ENCODE peak calls at places on chromosomes 2 and 18, in five cellular contexts. One of them, this sample, is unnamed.

GRCh38 chr2:207847098-207847806 is 77.5 kb upstream of the FZD5 start:
- DNase-seq in upper lobe of right lung: no peak
- DNase-seq in aorta: no peak
- DNase-seq in neural progenitor cell: no peak
- DNase-seq in stomach: no peak
- DNase-seq in this sample: no peak

GRCh38 chr2:117686699-117687098 is 127.8 kb upstream of the DDX18 start:
- DNase-seq in upper lobe of right lung: no peak
- DNase-seq in aorta: no peak
- DNase-seq in stomach: no peak
- DNase-seq in neural progenitor cell: no peak
- DNase-seq in this sample: no peak

GRCh38 chr2:234971494-234971893 is 19.7 kb downstream of the SH3BP4 start:
- DNase-seq in neural progenitor cell: no peak
- DNase-seq in stomach: no peak
- DNase-seq in upper lobe of right lung: no peak
- DNase-seq in aorta: no peak
- DNase-seq in this sample: no peak

GRCh38 chr2:10817413-10817812 is 4.8 kb upstream of the PDIA6 start:
- DNase-seq in stomach: no peak
- DNase-seq in neural progenitor cell: peak; percentile 68
- DNase-seq in upper lobe of right lung: no peak
- DNase-seq in aorta: no peak
- DNase-seq in this sample: no peak

GRCh38 chr2:203740741-203741363 is 34.4 kb downstream of the CD28 start:
- DNase-seq in upper lobe of right lung: no peak
- DNase-seq in neural progenitor cell: no peak
- DNase-seq in aorta: no peak
- DNase-seq in stomach: no peak
- DNase-seq in this sample: no peak

GRCh38 chr18:65835881-65836280 is 85.1 kb downstream of the CDH7 start:
- DNase-seq in neural progenitor cell: no peak
- DNase-seq in upper lobe of right lung: no peak
- DNase-seq in stomach: no peak
- DNase-seq in aorta: no peak
- DNase-seq in this sample: no peak

GRCh38 chr18:8063733-8064132 is 496.6 kb downstream of the PTPRM start:
- DNase-seq in neural progenitor cell: no peak
- DNase-seq in stomach: no peak
- DNase-seq in aorta: no peak
- DNase-seq in upper lobe of right lung: no peak
- DNase-seq in this sample: no peak

GRCh38 chr18:23994361-23994902 is 20.1 kb upstream of the TTC39C start:
- DNase-seq in upper lobe of right lung: no peak
- DNase-seq in stomach: no peak
- DNase-seq in neural progenitor cell: peak; percentile 21
- DNase-seq in aorta: peak; percentile 77
- DNase-seq in this sample: peak; percentile 61

GRCh38 chr2:216657086-216657855 is 24.1 kb downstream of the IGFBP2 start:
- DNase-seq in neural progenitor cell: no peak
- DNase-seq in upper lobe of right lung: no peak
- DNase-seq in aorta: no peak
- DNase-seq in stomach: no peak
- DNase-seq in this sample: no peak

GRCh38 chr2:5148392-5149085 is 543.6 kb upstream of the SOX11 start:
- DNase-seq in neural progenitor cell: no peak
- DNase-seq in stomach: no peak
- DNase-seq in upper lobe of right lung: no peak
- DNase-seq in aorta: no peak
- DNase-seq in this sample: no peak

GRCh38 chr2:57760448-57760847 is 286.2 kb upstream of the VRK2 start:
- DNase-seq in aorta: no peak
- DNase-seq in neural progenitor cell: peak; percentile 13
- DNase-seq in upper lobe of right lung: no peak
- DNase-seq in stomach: no peak
- DNase-seq in this sample: no peak
- H3K4me3 ChIP-seq in aorta: no peak overlapping the region
- H3K4me3 ChIP-seq in neural progenitor cell: peak overlapping the region; percentile 12
- H3K4me3 ChIP-seq in upper lobe of right lung: no peak overlapping the region
- H3K4me3 ChIP-seq in stomach: peak overlapping the region; percentile 21
- H3K4me3 ChIP-seq in this sample: no peak overlapping the region

GRCh38 chr2:237483018-237483731 is 3.9 kb upstream of the MLPH start:
- DNase-seq in stomach: peak; percentile 74
- DNase-seq in aorta: no peak
- DNase-seq in neural progenitor cell: peak; percentile 45
- DNase-seq in upper lobe of right lung: peak; percentile 76
- DNase-seq in this sample: peak; percentile 73

GRCh38 chr2:237485844-237486243 is 1.2 kb upstream of the MLPH start:
- DNase-seq in upper lobe of right lung: no peak
- DNase-seq in stomach: no peak
- DNase-seq in neural progenitor cell: no peak
- DNase-seq in aorta: no peak
- DNase-seq in this sample: no peak

GRCh38 chr2:237486819-237487448 is at the start of gene MLPH:
- DNase-seq in upper lobe of right lung: peak; percentile 91
- DNase-seq in stomach: peak; percentile 82
- DNase-seq in neural progenitor cell: peak; percentile 66
- DNase-seq in aorta: peak; percentile 74
- DNase-seq in this sample: peak; percentile 82

GRCh38 chr2:237486334-237486818 is 675 bp upstream of the MLPH start:
- DNase-seq in aorta: peak; percentile 68
- DNase-seq in neural progenitor cell: peak; percentile 52
- DNase-seq in stomach: no peak
- DNase-seq in upper lobe of right lung: peak; percentile 70
- DNase-seq in this sample: no peak

DNA sequence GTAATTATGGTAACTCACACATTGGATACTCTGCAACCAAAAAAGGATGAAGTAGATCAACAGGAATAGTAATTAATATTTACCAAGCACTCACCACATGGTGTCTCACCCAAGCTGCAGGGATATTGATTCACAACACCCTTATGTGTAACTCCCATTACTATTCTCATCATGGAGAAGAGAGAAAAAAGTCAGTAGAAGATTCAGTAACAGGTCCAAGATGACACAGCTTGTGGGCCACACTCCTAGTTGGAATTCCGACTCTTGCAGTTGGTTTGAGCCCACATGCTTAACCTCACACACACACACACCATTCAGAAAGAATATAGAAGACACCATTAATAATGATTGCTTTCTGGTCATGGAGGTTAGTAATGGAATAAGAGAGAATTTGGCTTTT is 1.7 kb upstream of the MLPH start:
- DNase-seq in aorta: no peak
- DNase-seq in neural progenitor cell: no peak
- DNase-seq in upper lobe of right lung: no peak
- DNase-seq in stomach: no peak
- DNase-seq in this sample: no peak
- H3K4me1 ChIP-seq in aorta: no peaks in the 10 kb centered on the region
- H3K4me1 ChIP-seq in neural progenitor cell: peaks cover 8% of the 10 kb centered on the region
- H3K4me1 ChIP-seq in upper lobe of right lung: peaks cover 23% of the 10 kb centered on the region
- H3K4me1 ChIP-seq in stomach: peaks cover 21% of the 10 kb centered on the region
- H3K4me1 ChIP-seq in this sample: peaks cover 31% of the 10 kb centered on the region

DNA sequence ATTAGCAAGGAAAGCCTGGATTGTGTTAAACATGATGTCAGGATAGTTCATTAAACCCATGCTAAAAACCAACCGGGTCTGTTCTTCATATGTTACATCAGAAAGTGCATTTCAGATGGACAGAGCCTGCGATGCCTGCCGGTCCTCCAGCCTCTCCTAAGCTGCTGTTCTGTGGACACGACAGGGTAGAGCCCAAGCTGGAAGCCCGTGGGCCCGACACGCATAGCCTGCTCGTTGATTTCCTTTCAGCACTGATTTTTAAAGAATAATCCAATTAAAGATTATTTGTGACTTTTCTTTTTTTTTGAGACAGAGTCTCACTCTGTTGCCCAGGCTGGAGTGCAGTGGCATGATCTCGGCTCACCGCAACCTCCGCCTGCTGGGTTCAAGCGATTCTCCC is 797 bp downstream of the OR6B3 start:
- DNase-seq in stomach: no peak
- DNase-seq in aorta: no peak
- DNase-seq in neural progenitor cell: no peak
- DNase-seq in upper lobe of right lung: no peak
- DNase-seq in this sample: no peak
- H3K27me3 ChIP-seq in stomach: peaks cover 85% of the 10 kb centered on the region
- H3K27me3 ChIP-seq in aorta: no peaks in the 10 kb centered on the region
- H3K27me3 ChIP-seq in neural progenitor cell: peaks cover 87% of the 10 kb centered on the region
- H3K27me3 ChIP-seq in upper lobe of right lung: peaks cover 36% of the 10 kb centered on the region
- H3K27me3 ChIP-seq in this sample: peaks cover 49% of the 10 kb centered on the region

GRCh38 chr2:71617266-71617665 is 163.9 kb downstream of the DYSF start:
- DNase-seq in stomach: peak; percentile 14
- DNase-seq in neural progenitor cell: no peak
- DNase-seq in upper lobe of right lung: no peak
- DNase-seq in aorta: peak; percentile 57
- DNase-seq in this sample: no peak
- H3K4me3 ChIP-seq in stomach: no peak overlapping the region
- H3K4me3 ChIP-seq in neural progenitor cell: no peak overlapping the region
- H3K4me3 ChIP-seq in upper lobe of right lung: no peak overlapping the region
- H3K4me3 ChIP-seq in aorta: no peak overlapping the region
- H3K4me3 ChIP-seq in this sample: no peak overlapping the region